ENCODE peak calls at places on chromosomes 5 and 9, in eight cellular contexts. J is body of pancreas, F is HepG2, Y is right lobe of liver, N is stomach, D is transverse colon, X is HCT116, U is ovary. H is an unnamed sample.

GRCh38 chr9:72294952-72295351 is 70.1 kb downstream of the ZFAND5 start:
- DNase-seq in U (no peak), J (peak; percentile 46), Y (peak; percentile 30), F (peak; percentile 44), D (peak; percentile 51), X (no peak), N (peak; percentile 31), H (no peak)

GRCh38 chr9:97293207-97293721 is 14.2 kb upstream of the CCDC180 start:
- DNase-seq in U (peak; percentile 46), J (no peak), Y (peak; percentile 38), X (no peak), D (no peak), F (peak; percentile 92), N (no peak), H (peak; percentile 81)

GRCh38 chr5:56534102-56534501 is 281.2 kb upstream of the MAP3K1 start:
- DNase-seq in D (no peak), F (peak; percentile 46), N (peak; percentile 51), X (peak; percentile 24), Y (no peak), J (peak; percentile 74), U (no peak), H (no peak)

GRCh38 chr5:132301341-132302274 is 7.4 kb downstream of the SLC22A4 start:
- DNase-seq in X (no peak), D (peak; percentile 43), U (no peak), Y (no peak), N (peak; percentile 46), F (no peak), J (no peak), H (no peak)

GRCh38 chr9:120890415-120891254 is 13.6 kb upstream of the PHF19 start:
- DNase-seq in X (no peak), F (no peak), N (no peak), J (no peak), U (no peak), Y (no peak), D (no peak), H (no peak)

GRCh38 chr5:175288048-175288621 is 155.8 kb downstream of the DRD1 start:
- DNase-seq in U (no peak), J (peak; percentile 12), D (no peak), F (no peak), X (peak; percentile 23), Y (no peak), N (no peak), H (no peak)

GRCh38 chr9:119707228-119707627 is 338.0 kb upstream of the BRINP1 start:
- DNase-seq in X (no peak), Y (no peak), J (no peak), U (no peak), D (no peak), N (no peak), F (no peak), H (no peak)

GRCh38 chr5:123875444-123876264 is 363.7 kb downstream of the CSNK1G3 start:
- DNase-seq in X (no peak), Y (no peak), J (peak; percentile 36), F (peak; percentile 52), N (no peak), D (peak; percentile 14), U (no peak), H (peak; percentile 76)

DNA sequence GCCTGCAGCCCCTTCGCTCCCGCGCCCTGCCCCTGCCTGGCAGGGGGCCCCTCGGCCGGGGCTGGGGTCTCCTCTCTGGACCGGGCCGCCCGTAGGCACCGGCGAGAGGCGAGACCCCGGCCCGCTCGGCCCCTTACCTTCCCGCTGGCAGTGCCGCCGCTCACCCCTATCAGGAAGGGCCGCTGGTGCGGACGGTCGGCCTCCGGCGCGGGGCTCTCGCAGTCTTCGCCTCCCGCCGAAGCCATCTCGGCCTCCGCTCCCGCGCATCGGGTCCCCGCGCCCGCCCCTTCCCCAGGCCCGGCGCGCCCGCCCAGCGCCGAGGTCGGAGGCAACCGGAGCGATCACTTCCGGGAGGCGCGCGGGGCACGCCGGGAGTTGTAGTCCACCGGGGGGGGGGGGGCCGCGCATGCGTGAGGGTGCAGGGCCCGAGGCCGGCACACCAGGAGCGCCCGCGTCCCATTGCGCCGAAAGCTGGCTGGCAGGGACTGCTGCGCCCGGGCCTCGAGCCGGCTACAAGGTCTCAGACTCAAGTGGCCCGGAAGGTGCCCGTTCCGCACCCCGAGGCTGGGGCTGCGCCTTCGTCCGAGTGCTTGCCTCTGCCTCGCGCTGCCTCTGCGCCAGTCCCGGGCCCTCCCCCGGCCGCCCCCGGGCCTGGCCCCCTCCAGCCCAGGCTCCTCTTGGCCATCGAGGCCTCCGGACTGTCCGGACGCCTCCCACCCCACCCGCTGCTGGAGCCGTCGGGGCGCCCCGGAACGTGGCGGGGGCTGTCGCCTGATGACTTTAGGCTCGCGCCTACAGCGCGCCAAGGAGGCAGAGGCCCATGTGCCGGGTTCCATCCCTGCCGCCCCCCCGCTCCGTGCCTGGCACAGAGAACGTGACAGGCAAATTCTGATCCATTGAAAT is at the start of gene UCK1:
- DNase-seq in Y (peak; percentile 85), U (peak; percentile 85), X (peak; percentile 27), N (peak; percentile 80), D (peak; percentile 77), F (peak; percentile 42), J (peak; percentile 83), H (peak; percentile 80)
- TF ChIP-seq POLR2A in Y (peak; percentile 79), U (peak; percentile 42), X (no peak), N (no peak), D (peak; percentile 56), F (peak; percentile 29), J (peak; percentile 69), H (no peak)

GRCh38 chr9:129323376-129323998 is 145.4 kb upstream of the IER5L start:
- DNase-seq in N (no peak), X (no peak), Y (no peak), F (no peak), J (no peak), D (no peak), U (no peak), H (no peak)

GRCh38 chr9:129323999-129324553 is 146.0 kb upstream of the IER5L start:
- DNase-seq in D (no peak), F (peak; percentile 44), U (peak; percentile 49), N (no peak), J (no peak), X (no peak), Y (no peak), H (no peak)

GRCh38 chr9:129326061-129327005 is 148.3 kb upstream of the IER5L start:
- DNase-seq in X (no peak), D (no peak), N (no peak), J (no peak), U (peak; percentile 36), F (no peak), Y (no peak), H (no peak)

GRCh38 chr9:129322641-129323375 is 144.7 kb upstream of the IER5L start:
- DNase-seq in D (no peak), J (no peak), N (no peak), X (no peak), U (peak; percentile 34), F (no peak), Y (no peak), H (no peak)

GRCh38 chr9:129324808-129325491 is 146.9 kb upstream of the IER5L start:
- DNase-seq in D (no peak), Y (peak; percentile 9), J (no peak), X (no peak), U (peak; percentile 35), N (no peak), F (no peak), H (no peak)
- H3K4me1 ChIP-seq in D (peaks cover 20% of the 10 kb centered on the region), Y (peaks cover 54% of the 10 kb centered on the region), J (peaks cover 26% of the 10 kb centered on the region), X (no peaks in the 10 kb centered on the region), U (peaks cover 19% of the 10 kb centered on the region), N (peaks cover 18% of the 10 kb centered on the region), F (peaks cover 89% of the 10 kb centered on the region), H (peaks cover 56% of the 10 kb centered on the region)

DNA sequence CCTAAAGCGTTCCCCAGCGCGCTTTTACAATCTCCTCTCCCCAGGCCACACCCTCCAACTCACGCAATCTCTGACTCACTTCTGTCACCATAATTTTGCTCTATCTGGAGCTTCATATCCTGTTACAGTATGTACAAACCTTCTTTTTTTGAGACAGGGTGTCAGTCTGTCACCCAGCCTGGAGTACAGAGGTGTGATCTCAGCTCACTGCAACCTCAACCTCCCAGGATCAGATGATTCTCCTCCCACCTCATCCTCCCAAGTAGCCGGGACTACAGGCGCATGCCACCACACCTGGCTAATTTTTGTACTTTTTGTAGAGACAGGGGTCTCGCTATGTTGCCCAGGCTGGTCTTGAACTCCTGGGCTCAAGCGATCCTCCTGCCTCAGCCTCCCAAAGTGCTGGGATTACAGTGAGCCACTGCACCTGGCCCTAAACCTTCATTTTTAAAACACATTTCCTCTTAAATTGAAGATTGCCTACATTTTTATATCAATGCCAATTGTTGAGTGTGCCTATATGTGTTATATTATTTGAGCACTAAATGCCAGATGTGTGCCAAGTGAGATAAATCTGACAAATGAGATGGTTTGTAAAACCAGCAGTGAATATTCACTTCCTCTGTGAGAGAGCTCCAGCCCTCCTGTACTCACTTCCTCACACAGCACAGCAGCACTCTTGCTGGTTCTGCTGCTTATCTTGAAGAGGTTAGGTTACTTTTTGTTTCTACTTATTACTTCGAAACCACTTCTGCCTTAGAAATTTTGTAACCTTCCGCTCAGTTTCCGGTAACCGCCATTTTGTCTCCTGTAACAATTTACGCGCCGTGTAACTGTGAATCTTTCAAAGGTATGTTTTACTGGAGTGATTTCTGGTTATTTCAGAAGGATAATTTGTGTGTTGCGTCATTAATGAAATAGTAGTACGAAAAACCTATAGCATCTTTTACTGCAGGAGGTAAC is 57.9 kb downstream of the DOCK8 start:
- DNase-seq in J (no peak), U (no peak), F (no peak), Y (no peak), D (peak; percentile 60), X (no peak), N (peak; percentile 41), H (peak; percentile 57)
- TF ChIP-seq POLR2A in J (peak; percentile 19), U (no peak), F (no peak), Y (peak; percentile 20), D (peak; percentile 33), X (no peak), N (no peak), H (no peak)

DNA sequence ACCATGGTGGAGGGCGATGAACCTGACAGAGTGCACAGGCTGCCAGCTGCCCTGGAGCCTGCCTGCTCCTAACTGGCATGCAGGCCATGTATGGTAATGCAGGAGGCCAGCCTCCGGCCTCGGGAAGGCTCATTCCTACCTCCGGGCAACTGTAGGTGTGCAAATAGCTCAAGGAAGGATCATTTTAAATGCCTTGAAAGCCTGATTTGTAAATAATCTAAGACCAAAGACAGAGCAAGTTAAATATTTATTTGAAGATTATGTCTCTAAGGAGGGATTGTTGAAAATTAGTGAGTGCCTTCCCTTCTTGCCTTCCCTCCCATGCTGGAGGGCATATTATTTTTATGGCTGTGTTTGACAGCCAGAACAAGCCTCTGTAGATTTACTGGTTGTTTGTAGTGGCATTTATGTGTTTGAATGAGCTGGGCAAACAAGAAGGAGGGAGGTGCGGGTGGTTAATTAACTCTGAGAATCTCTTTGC is 285.7 kb upstream of the TUT7 start:
- DNase-seq in N (peak; percentile 34), U (no peak), X (no peak), F (no peak), J (peak; percentile 32), Y (no peak), D (peak; percentile 10), H (no peak)
- H3K4me1 ChIP-seq in N (no peaks in the 10 kb centered on the region), U (no peaks in the 10 kb centered on the region), X (no peaks in the 10 kb centered on the region), F (no peaks in the 10 kb centered on the region), J (peaks cover 9% of the 10 kb centered on the region), Y (no peaks in the 10 kb centered on the region), D (peaks cover 9% of the 10 kb centered on the region), H (no peaks in the 10 kb centered on the region)

GRCh38 chr5:43389679-43390329 is 22.4 kb downstream of the CCL28 start:
- DNase-seq in J (peak; percentile 56), U (no peak), D (peak; percentile 33), F (peak; percentile 87), N (peak; percentile 53), Y (no peak), X (peak; percentile 84), H (peak; percentile 80)
- TF ChIP-seq POLR2A in J (no peak), U (no peak), D (no peak), F (no peak), N (no peak), Y (no peak), X (no peak), H (no peak)